ENCODE peak calls at places on chromosomes 13 and 19, in eight cellular contexts. W, X, O, I, H, A, N and E are unnamed samples.

GRCh38 chr13:69706807-69707206 is 400.8 kb upstream of the ATXN8OS start:
- DNase-seq in W (no peak), X (no peak), O (no peak), I (peak; percentile 3), H (no peak), A (no peak), N (no peak), E (no peak)

GRCh38 chr13:98563071-98563470 is 13.8 kb downstream of the STK24 start:
- DNase-seq in W (no peak), X (no peak), O (no peak), I (no peak), H (no peak), A (no peak), N (no peak), E (no peak)

GRCh38 chr13:105450784-105451183 is 1084.7 kb downstream of the EFNB2 start:
- DNase-seq in W (no peak), X (no peak), O (no peak), I (no peak), H (no peak), A (no peak), N (no peak), E (no peak)

GRCh38 chr19:34994643-34995471 is 5.3 kb upstream of the GRAMD1A start:
- DNase-seq in W (no peak), X (no peak), O (peak; percentile 32), I (no peak), H (no peak), A (no peak), N (no peak), E (no peak)

GRCh38 chr13:62060570-62060969 is 644.9 kb upstream of the PCDH20 start:
- DNase-seq in W (no peak), X (no peak), O (no peak), I (no peak), H (no peak), A (no peak), N (no peak), E (no peak)

GRCh38 chr19:29003641-29004409 is 209.1 kb downstream of the UQCRFS1 start:
- DNase-seq in W (no peak), X (no peak), O (no peak), I (no peak), H (no peak), A (no peak), N (no peak), E (no peak)

GRCh38 chr13:92900455-92900854 is 326.2 kb upstream of the GPC6 start:
- DNase-seq in W (no peak), X (no peak), O (no peak), I (no peak), H (no peak), A (no peak), N (no peak), E (no peak)

GRCh38 chr19:18503337-18503970 is 18.4 kb downstream of the ELL start:
- DNase-seq in W (no peak), X (no peak), O (no peak), I (no peak), H (no peak), A (no peak), N (no peak), E (no peak)

GRCh38 chr19:40625406-40626120 is 24.4 kb downstream of the LTBP4 start:
- DNase-seq in W (no peak), X (no peak), O (no peak), I (no peak), H (no peak), A (no peak), N (no peak), E (no peak)

GRCh38 chr19:28985201-28985600 is 227.8 kb downstream of the UQCRFS1 start:
- DNase-seq in W (no peak), X (no peak), O (peak; percentile 29), I (no peak), H (no peak), A (no peak), N (no peak), E (no peak)

GRCh38 chr19:5308471-5309437 is 31.9 kb downstream of the PTPRS start:
- DNase-seq in W (peak; percentile 56), X (peak; percentile 41), O (no peak), I (peak; percentile 43), H (no peak), A (no peak), N (peak; percentile 88), E (no peak)

GRCh38 chr19:6227941-6228325 is 51.8 kb downstream of the MLLT1 start:
- DNase-seq in W (no peak), X (no peak), O (no peak), I (no peak), H (no peak), A (no peak), N (no peak), E (no peak)

GRCh38 chr19:16599655-16600346 is 27.6 kb upstream of the SLC35E1 start:
- DNase-seq in W (no peak), X (no peak), O (no peak), I (no peak), H (no peak), A (no peak), N (no peak), E (no peak)

GRCh38 chr19:55492362-55492944 is 4.2 kb downstream of the SSC5D start:
- DNase-seq in W (no peak), X (no peak), O (no peak), I (no peak), H (no peak), A (no peak), N (peak; percentile 54), E (no peak)

GRCh38 chr13:112781881-112782361 is 92.1 kb downstream of the ATP11A start:
- DNase-seq in W (peak; percentile 11), X (no peak), O (no peak), I (peak; percentile 8), H (no peak), A (no peak), N (peak; percentile 50), E (peak; percentile 58)

GRCh38 chr19:1237754-1238372 is at the start of gene CBARP:
- DNase-seq in W (no peak), X (no peak), O (peak; percentile 83), I (no peak), H (no peak), A (no peak), N (peak; percentile 44), E (no peak)

GRCh38 chr19:55246462-55247451 is 12.1 kb downstream of the PPP6R1 start:
- DNase-seq in W (no peak), X (no peak), O (no peak), I (no peak), H (no peak), A (no peak), N (no peak), E (no peak)

GRCh38 chr19:29526730-29527499 is 1.1 kb downstream of the VSTM2B start:
- DNase-seq in W (no peak), X (no peak), O (peak; percentile 74), I (no peak), H (no peak), A (no peak), N (no peak), E (no peak)

GRCh38 chr13:98794498-98794897 is 42.0 kb upstream of the SLC15A1 start:
- DNase-seq in W (no peak), X (no peak), O (no peak), I (no peak), H (no peak), A (no peak), N (no peak), E (peak; percentile 24)

GRCh38 chr19:45952341-45952690 is 21.3 kb downstream of the NOVA2 start:
- DNase-seq in W (no peak), X (no peak), O (no peak), I (no peak), H (no peak), A (no peak), N (no peak), E (no peak)

GRCh38 chr13:44241638-44242037 is 132.0 kb upstream of the SERP2 start:
- DNase-seq in W (no peak), X (no peak), O (no peak), I (no peak), H (no peak), A (no peak), N (no peak), E (no peak)
- TF ChIP-seq CTCF in W (no peak), X (no peak), O (no peak), I (no peak), H (no peak), A (no peak), N (no peak), E (no peak)

DNA sequence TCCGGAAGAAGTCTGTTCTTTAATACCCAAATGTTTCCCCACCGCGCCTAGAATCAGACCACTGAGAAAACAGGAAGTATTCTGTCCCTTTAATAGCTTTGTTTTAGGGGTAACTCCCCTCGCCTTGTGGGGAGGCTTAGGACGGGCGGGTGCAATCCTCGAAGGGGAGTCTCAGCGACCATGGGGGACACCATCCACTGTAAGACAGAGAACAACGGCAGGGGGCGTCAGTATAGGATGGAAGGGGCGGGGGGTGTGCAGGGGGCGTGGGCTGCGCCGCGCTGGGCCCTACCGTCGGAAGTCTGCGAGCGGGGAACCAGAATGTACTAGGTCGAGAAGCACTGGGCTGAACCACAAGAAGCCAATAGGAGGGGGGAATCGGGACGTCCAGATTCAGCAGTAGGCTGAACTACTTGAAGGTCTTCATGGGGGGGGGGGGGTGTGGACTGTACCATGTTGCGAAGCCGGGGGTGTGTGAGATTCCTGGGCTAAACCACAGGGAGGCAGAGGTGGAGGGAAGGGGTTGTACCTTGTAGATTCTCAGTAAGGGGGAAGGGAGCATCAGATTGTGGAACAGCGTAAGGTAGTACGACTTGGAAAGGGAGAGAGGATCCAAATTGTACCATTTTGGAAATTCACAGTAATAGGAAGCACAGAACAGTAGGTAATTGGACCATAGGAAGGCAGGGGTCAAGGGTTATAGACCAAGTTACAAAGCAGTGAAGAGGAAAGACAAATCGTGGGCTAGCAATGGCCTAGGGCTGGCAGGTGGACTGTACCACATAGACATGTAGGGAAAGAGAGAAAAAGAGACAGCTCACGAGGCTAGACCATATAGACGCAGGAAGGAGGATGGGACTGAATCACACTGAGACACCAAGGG is 1.0 kb upstream of the DBP start:
- DNase-seq in W (peak; percentile 96), X (no peak), O (peak; percentile 96), I (peak; percentile 93), H (peak; percentile 62), A (peak; percentile 76), N (peak; percentile 92), E (peak; percentile 86)
- TF ChIP-seq CTCF in W (peak; percentile 6), X (no peak), O (peak; percentile 29), I (peak; percentile 24), H (peak; percentile 24), A (no peak), N (no peak), E (no peak)

GRCh38 chr19:3547767-3548282 is 8.9 kb downstream of the TEKTIP1 start:
- DNase-seq in W (no peak), X (no peak), O (no peak), I (no peak), H (no peak), A (no peak), N (no peak), E (no peak)
- TF ChIP-seq CTCF in W (no peak), X (no peak), O (no peak), I (no peak), H (no peak), A (no peak), N (no peak), E (peak; percentile 8)

DNA sequence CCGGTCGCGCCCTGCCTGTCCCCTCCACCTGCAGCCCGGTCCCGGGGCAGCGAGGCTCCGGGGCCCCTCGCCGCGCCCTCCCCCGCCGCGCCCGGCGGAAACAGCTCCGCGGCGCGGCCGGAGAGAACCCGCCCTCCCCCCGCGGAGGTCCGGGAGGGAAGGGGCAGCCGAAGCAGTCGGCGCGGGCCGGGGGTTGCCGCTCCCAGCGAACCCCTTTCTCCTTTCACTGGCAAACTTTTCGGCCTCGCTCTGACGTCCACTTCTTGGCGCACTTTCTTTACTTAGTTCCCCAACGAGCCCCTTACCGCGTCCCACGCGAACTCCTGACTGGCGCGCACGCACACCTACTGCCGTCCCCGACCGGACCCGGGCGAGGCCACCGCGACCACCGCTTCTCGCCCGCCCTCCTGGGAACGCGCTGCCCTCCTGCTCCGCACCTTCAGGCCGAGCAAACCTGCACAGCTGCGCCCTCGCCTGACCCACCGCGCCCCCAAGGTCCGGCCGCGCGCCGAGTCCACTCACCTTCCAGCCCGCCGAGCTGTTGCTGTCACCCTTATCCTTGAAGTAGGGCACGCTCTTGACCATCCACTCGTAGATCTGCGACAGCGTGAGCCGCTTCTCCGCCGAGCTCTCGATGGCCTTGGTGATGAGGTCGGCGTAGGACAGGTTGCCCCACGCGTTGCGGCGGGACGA is 1.2 kb downstream of the FOXO1 start:
- DNase-seq in W (no peak), X (no peak), O (peak; percentile 77), I (peak; percentile 43), H (peak; percentile 46), A (peak; percentile 61), N (peak; percentile 59), E (peak; percentile 72)
- TF ChIP-seq CTCF in W (no peak), X (no peak), O (no peak), I (no peak), H (no peak), A (no peak), N (no peak), E (no peak)